ENCODE peak calls at places on chromosomes 6 and 20, in six cellular contexts. X, I, Y, V, F and D are unnamed samples. For H3K4me1, the result is how much of the 10 kb centered on the place peaks cover.

GRCh38 chr6:88519227-88520019 is 353.3 kb upstream of the CNR1 start:
- DNase-seq in Y (no peak), X (no peak), F (no peak), V (peak), I (no peak), D (no peak)

GRCh38 chr20:46154796-46155195 is 36.7 kb downstream of the CD40 start:
- DNase-seq in I (no peak), X (no peak), V (no peak), Y (no peak), F (no peak), D (no peak)

GRCh38 chr6:113350521-113350920 is 506.6 kb upstream of the MARCKS start:
- DNase-seq in F (no peak), V (no peak), I (no peak), X (no peak), Y (no peak), D (no peak)

GRCh38 chr6:7166410-7167293 is 58.9 kb downstream of the RREB1 start:
- DNase-seq in Y (no peak), I (no peak), F (no peak), X (no peak), V (no peak), D (no peak)

GRCh38 chr20:11204926-11205768 is 531.3 kb upstream of the JAG1 start:
- DNase-seq in V (peak), Y (peak), F (peak), I (peak), X (no peak), D (peak)

GRCh38 chr20:60516442-60516841 is 558.2 kb downstream of the CDH26 start:
- DNase-seq in X (no peak), Y (no peak), I (no peak), F (no peak), V (no peak), D (no peak)

GRCh38 chr6:2037230-2037926 is 208.0 kb downstream of the GMDS start:
- DNase-seq in Y (no peak), X (no peak), F (no peak), I (no peak), V (peak), D (no peak)

GRCh38 chr20:34179636-34180360 is 61.4 kb upstream of the ASIP start:
- DNase-seq in F (no peak), X (no peak), Y (no peak), I (no peak), V (no peak), D (no peak)

GRCh38 chr6:167304912-167305311 is 13.8 kb downstream of the UNC93A start:
- DNase-seq in F (no peak), X (no peak), Y (no peak), V (no peak), I (no peak), D (no peak)

GRCh38 chr6:158611039-158611438 is 33.5 kb downstream of the DYNLT1 start:
- DNase-seq in Y (no peak), X (no peak), F (no peak), V (no peak), I (no peak), D (no peak)

GRCh38 chr6:125257351-125257750 is 44.4 kb downstream of the HDDC2 start:
- DNase-seq in Y (no peak), I (no peak), X (no peak), V (no peak), F (no peak), D (no peak)

GRCh38 chr20:41234546-41234945 is 83.0 kb downstream of the ZHX3 start:
- DNase-seq in V (no peak), I (no peak), X (no peak), Y (no peak), F (no peak), D (no peak)

DNA sequence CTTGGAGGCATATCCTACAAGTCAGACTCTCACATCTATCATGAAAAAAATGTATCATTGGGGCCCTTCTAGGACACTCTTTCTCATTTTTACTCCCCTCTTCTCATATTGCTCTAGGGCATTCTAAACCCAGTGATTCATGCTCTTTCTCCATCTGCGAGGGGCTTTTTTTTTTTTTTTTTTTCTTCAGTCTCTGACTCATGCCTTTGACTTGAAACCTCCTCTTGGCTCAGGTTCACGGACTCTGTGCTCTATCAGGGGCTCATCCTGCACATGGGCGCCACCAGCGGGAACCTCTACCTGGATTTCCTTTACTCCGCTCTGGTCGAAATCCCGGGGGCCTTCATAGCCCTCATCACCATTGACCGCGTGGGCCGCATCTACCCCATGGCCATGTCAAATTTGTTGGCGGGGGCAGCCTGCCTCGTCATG is 17.8 kb downstream of the SLC22A1 start:
- DNase-seq in Y (no peak), F (peak), I (no peak), X (no peak), V (peak), D (no peak)
- H3K4me1 ChIP-seq in Y (under half), F (under half), I (under half), X (under half), V (under half), D (under half)

GRCh38 chr6:38846361-38846760 is 131.2 kb downstream of the DNAH8 start:
- DNase-seq in F (no peak), X (no peak), V (no peak), I (no peak), Y (no peak), D (no peak)

GRCh38 chr6:38846844-38847243 is 131.7 kb downstream of the DNAH8 start:
- DNase-seq in F (no peak), I (no peak), V (no peak), X (no peak), Y (no peak), D (no peak)

GRCh38 chr6:38847497-38847896 is 132.4 kb downstream of the DNAH8 start:
- DNase-seq in F (no peak), Y (no peak), V (no peak), I (no peak), X (no peak), D (no peak)

GRCh38 chr6:38845931-38846330 is 130.8 kb downstream of the DNAH8 start:
- DNase-seq in V (no peak), F (no peak), X (no peak), Y (no peak), I (no peak), D (no peak)

DNA sequence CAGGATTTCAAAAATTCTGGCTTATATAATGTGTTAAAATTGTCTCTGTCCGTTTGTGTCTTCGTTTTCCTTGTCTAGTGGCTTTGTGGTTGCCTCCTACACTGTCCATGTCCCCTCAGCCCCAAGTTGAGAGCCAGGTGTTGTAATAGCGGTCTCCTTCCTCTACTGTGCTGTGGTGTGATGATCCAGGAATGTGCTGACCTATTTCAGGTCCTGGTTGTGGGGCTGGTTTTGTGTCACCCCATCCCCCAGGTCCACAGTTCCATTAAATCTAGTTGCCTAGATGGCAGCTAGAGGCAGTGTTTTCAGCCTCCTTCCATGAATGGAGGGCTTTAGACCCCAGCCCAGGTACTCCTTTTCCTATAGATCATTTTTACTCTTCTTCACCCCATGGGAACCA is 128.7 kb downstream of the DNAH8 start:
- DNase-seq in X (no peak), V (peak), F (no peak), I (no peak), Y (no peak), D (no peak)
- H3K27ac ChIP-seq in X (no peak), V (no peak), F (no peak), I (no peak), Y (no peak), D (no peak)

GRCh38 chr6:35048031-35048613 is 93.0 kb downstream of the TCP11 start:
- DNase-seq in X (no peak), V (peak), Y (no peak), I (peak), F (peak), D (no peak)
- H3K4me1 ChIP-seq in X (under half), V (under half), Y (under half), I (half or more), F (under half), D (under half)

GRCh38 chr6:34241351-34242215 is 4.9 kb downstream of the HMGA1 start:
- DNase-seq in F (peak), Y (no peak), I (no peak), V (no peak), X (no peak), D (no peak)
- H3K27ac ChIP-seq in F (no peak), Y (no peak), I (no peak), V (no peak), X (no peak), D (no peak)

GRCh38 chr20:23231561-23232218 is 118.9 kb upstream of the NXT1 start:
- DNase-seq in Y (no peak), X (no peak), I (no peak), F (no peak), V (peak), D (no peak)
- H3K4me1 ChIP-seq in Y (under half), X (under half), I (under half), F (under half), V (under half), D (under half)

DNA sequence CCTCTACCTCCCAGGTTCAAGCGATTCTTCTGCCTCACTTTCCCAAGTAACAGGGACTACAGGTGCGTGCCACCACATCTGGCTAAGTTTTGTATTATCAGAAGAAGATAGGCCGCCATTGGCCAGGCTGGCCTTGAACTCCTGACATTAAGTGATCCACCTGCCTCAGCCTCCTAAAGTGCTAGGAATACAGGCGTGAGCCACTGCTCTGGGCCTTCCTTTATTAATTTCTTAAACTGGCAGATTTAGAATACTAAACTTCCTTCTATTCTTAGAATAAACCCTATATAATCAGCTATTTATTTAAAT is 86.6 kb downstream of the HFE start:
- DNase-seq in X (no peak), F (no peak), V (no peak), I (no peak), Y (no peak), D (no peak)
- H3K27ac ChIP-seq in X (peak), F (no peak), V (no peak), I (no peak), Y (no peak), D (no peak)

DNA sequence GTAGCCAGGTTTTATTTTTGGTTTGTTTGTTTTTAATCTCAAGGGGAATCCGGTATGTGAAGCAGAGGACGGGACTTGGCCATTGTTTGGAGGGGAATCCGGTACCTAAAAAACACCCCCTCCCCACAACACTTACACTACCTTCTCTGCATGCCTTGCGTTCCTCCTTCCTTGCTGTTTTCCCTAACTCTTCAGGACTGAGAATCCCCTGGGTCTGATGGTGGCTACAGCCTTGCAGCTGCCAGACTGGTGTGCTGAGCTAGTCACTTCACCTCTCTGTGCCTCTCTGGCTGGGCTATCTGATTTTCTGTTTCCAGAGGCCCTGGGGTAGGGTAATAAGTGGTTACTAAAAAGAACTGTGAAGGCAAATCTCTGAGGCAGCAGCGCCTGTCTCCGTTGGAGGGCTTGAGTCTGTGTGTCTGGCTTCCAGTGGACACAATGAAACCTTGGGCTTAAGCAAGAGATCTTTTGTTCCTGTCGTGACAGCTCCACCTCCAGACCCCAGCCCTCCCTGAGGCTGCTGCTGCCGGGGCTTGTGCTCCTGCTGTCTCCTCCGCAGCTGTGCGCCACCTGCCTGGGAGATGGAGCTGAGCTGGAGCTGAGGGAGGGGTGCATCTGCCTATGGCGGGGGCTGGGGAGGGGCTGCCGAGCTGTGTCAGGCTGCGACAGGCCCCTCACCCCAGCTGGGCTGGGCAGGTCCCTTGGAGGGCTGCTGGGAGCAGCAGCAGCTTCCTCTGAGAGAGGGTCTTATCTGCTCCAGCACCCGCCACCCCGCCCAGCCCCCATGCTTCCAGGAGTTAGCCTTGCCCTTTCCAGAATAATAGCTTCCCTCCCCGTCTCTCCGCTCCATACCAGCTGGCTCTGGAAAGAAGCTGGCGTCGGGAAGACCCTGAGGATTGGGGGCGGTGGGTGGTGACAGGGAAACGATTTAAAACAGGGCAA is 65.8 kb upstream of the CCDC167 start:
- DNase-seq in V (peak), X (no peak), Y (no peak), F (no peak), I (peak), D (no peak)
- H3K4me1 ChIP-seq in V (under half), X (under half), Y (under half), F (under half), I (under half), D (under half)

GRCh38 chr6:32045811-32046449 is 7.7 kb downstream of the CYP21A2 start:
- DNase-seq in F (no peak), Y (no peak), I (no peak), V (no peak), X (no peak), D (no peak)
- H3K27ac ChIP-seq in F (peak), Y (no peak), I (peak), V (no peak), X (peak), D (peak)

GRCh38 chr20:47315339-47315662 is 41.2 kb downstream of the ZMYND8 start:
- DNase-seq in F (no peak), Y (no peak), X (no peak), V (peak), I (no peak), D (no peak)
- H3K4me1 ChIP-seq in F (under half), Y (under half), X (under half), V (under half), I (under half), D (under half)

DNA sequence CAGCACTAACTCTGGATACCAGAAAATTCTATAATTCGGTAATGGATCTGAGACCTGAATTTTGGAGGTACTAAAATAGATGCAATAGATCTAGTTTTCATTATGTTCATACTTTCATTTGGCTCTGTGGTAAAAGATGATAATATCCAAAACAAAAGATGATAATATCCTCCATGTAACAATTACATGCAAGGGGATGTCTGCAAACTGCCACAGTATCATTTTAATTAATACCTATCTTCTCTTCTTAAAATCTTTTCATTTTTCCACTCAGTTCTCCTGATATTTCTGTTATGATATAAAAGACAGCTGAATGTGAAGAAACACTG is 15.6 kb downstream of the BTN2A1 start:
- DNase-seq in V (no peak), F (no peak), Y (no peak), I (no peak), X (no peak), D (no peak)
- H3K27ac ChIP-seq in V (no peak), F (peak), Y (peak), I (peak), X (peak), D (no peak)